ENCODE peak calls at places on chromosomes 3 and 15, in four cellular contexts. Q is Panc1; H is CD4-positive, alpha-beta T cell; J is HCEC 1CT. P is an unnamed sample.

GRCh38 chr3:20039082-20039764 is 1.0 kb upstream of the KAT2B start:
- DNase-seq in H (no peak), Q (no peak), J (no peak), P (no peak)

GRCh38 chr3:53346514-53346913 is 829 bp downstream of the DCP1A start:
- DNase-seq in Q (no peak), H (no peak), J (no peak), P (peak)

GRCh38 chr3:128492353-128493220 is at the start of gene GATA2:
- DNase-seq in J (no peak), H (peak), Q (no peak), P (no peak)

GRCh38 chr3:1195922-1196321 is 103.1 kb downstream of the CNTN6 start:
- DNase-seq in Q (no peak), J (no peak), H (no peak), P (peak)

GRCh38 chr3:112003321-112004080 is 4.8 kb downstream of the TAGLN3 start:
- DNase-seq in Q (no peak), J (no peak), H (no peak), P (peak)

GRCh38 chr3:48155122-48155521 is 33.1 kb downstream of the CDC25A start:
- DNase-seq in Q (no peak), H (no peak), J (peak), P (peak)

GRCh38 chr3:184868477-184868876 is 56.5 kb downstream of the VPS8 start:
- DNase-seq in H (no peak), Q (no peak), J (no peak), P (no peak)

GRCh38 chr15:88428053-88428452 is 39.1 kb downstream of the MRPL46 start:
- DNase-seq in H (no peak), J (no peak), Q (no peak), P (no peak)

GRCh38 chr3:8992854-8993253 is 29.6 kb upstream of the RAD18 start:
- DNase-seq in Q (no peak), H (no peak), J (no peak), P (no peak)

GRCh38 chr3:149198611-149199010 is 23.0 kb downstream of the CP start:
- DNase-seq in H (no peak), J (peak), Q (no peak), P (no peak)

GRCh38 chr3:186025161-186025560 is 83.7 kb downstream of the ETV5 start:
- DNase-seq in H (no peak), J (no peak), Q (no peak), P (no peak)

GRCh38 chr15:74612677-74613076 is 3.0 kb upstream of the CLK3 start:
- DNase-seq in H (no peak), Q (no peak), J (no peak), P (no peak)

GRCh38 chr15:28969511-28970085 is 83.8 kb downstream of the APBA2 start:
- DNase-seq in H (no peak), J (no peak), Q (no peak), P (no peak)

GRCh38 chr3:149816986-149817385 is 4.0 kb downstream of the RNF13 start:
- DNase-seq in Q (no peak), H (no peak), J (peak), P (peak)

GRCh38 chr15:48965972-48966371 is 2.3 kb upstream of the SHC4 start:
- DNase-seq in Q (no peak), H (no peak), J (peak), P (peak)

GRCh38 chr15:79811406-79812405 is 85.1 kb downstream of the MTHFS start:
- DNase-seq in J (no peak), Q (no peak), H (no peak), P (peak)

GRCh38 chr3:72299823-72300222 is 514.9 kb upstream of the PROK2 start:
- DNase-seq in J (no peak), Q (no peak), H (no peak), P (peak)

GRCh38 chr3:46359748-46360509 is 6.0 kb downstream of the CCR2 start:
- DNase-seq in H (no peak), Q (no peak), J (peak), P (no peak)

GRCh38 chr3:45171283-45171682 is 25.1 kb upstream of the CDCP1 start:
- DNase-seq in H (no peak), Q (no peak), J (no peak), P (no peak)